ENCODE peak calls at places on chromosomes 3 and 15, in nine cellular contexts. One of them, this sample, is unnamed.

GRCh38 chr3:165854696-165855095 is 17.5 kb upstream of the BCHE start:
- DNase-seq in IMR-90: no peak
- DNase-seq in body of pancreas: no peak
- DNase-seq in endothelial cell of umbilical vein: peak; percentile 36
- DNase-seq in mammary epithelial cell: peak; percentile 13
- DNase-seq in testis: no peak
- DNase-seq in heart left ventricle: no peak
- DNase-seq in breast epithelium: no peak
- DNase-seq in PC-9: peak; percentile 3
- DNase-seq in this sample: peak; percentile 62

GRCh38 chr3:48423241-48423882 is 6.5 kb downstream of the PLXNB1 start:
- DNase-seq in IMR-90: no peak
- DNase-seq in body of pancreas: no peak
- DNase-seq in endothelial cell of umbilical vein: no peak
- DNase-seq in mammary epithelial cell: no peak
- DNase-seq in testis: no peak
- DNase-seq in heart left ventricle: no peak
- DNase-seq in breast epithelium: no peak
- DNase-seq in PC-9: no peak
- DNase-seq in this sample: no peak

GRCh38 chr3:51705276-51706020 is 1.4 kb upstream of the GRM2 start:
- DNase-seq in IMR-90: no peak
- DNase-seq in body of pancreas: no peak
- DNase-seq in endothelial cell of umbilical vein: no peak
- DNase-seq in mammary epithelial cell: no peak
- DNase-seq in testis: no peak
- DNase-seq in heart left ventricle: no peak
- DNase-seq in breast epithelium: no peak
- DNase-seq in PC-9: no peak
- DNase-seq in this sample: no peak

GRCh38 chr3:21013566-21013965 is 737.4 kb downstream of the ZNF385D start:
- DNase-seq in IMR-90: no peak
- DNase-seq in body of pancreas: no peak
- DNase-seq in endothelial cell of umbilical vein: no peak
- DNase-seq in mammary epithelial cell: peak; percentile 29
- DNase-seq in testis: no peak
- DNase-seq in heart left ventricle: no peak
- DNase-seq in breast epithelium: no peak
- DNase-seq in PC-9: no peak
- DNase-seq in this sample: peak; percentile 75

GRCh38 chr3:25725810-25726209 is 57.4 kb downstream of the NGLY1 start:
- DNase-seq in IMR-90: peak; percentile 2
- DNase-seq in body of pancreas: no peak
- DNase-seq in endothelial cell of umbilical vein: no peak
- DNase-seq in mammary epithelial cell: no peak
- DNase-seq in testis: no peak
- DNase-seq in heart left ventricle: no peak
- DNase-seq in breast epithelium: no peak
- DNase-seq in PC-9: no peak
- DNase-seq in this sample: peak; percentile 7

GRCh38 chr3:128319741-128320141 is 146.9 kb downstream of the DNAJB8 start:
- DNase-seq in IMR-90: no peak
- DNase-seq in body of pancreas: peak; percentile 90
- DNase-seq in endothelial cell of umbilical vein: no peak
- DNase-seq in mammary epithelial cell: no peak
- DNase-seq in testis: peak; percentile 5
- DNase-seq in heart left ventricle: no peak
- DNase-seq in breast epithelium: no peak
- DNase-seq in PC-9: no peak
- DNase-seq in this sample: no peak

GRCh38 chr15:78024141-78024567 is 53.4 kb downstream of the TBC1D2B start:
- DNase-seq in IMR-90: peak; percentile 57
- DNase-seq in body of pancreas: peak; percentile 41
- DNase-seq in endothelial cell of umbilical vein: no peak
- DNase-seq in mammary epithelial cell: no peak
- DNase-seq in testis: peak; percentile 52
- DNase-seq in heart left ventricle: peak; percentile 76
- DNase-seq in breast epithelium: no peak
- DNase-seq in PC-9: no peak
- DNase-seq in this sample: no peak

GRCh38 chr15:94674251-94674650 is 442.9 kb downstream of the MCTP2 start:
- DNase-seq in IMR-90: no peak
- DNase-seq in body of pancreas: no peak
- DNase-seq in endothelial cell of umbilical vein: peak; percentile 37
- DNase-seq in mammary epithelial cell: peak; percentile 88
- DNase-seq in testis: peak; percentile 51
- DNase-seq in heart left ventricle: no peak
- DNase-seq in breast epithelium: no peak
- DNase-seq in PC-9: no peak
- DNase-seq in this sample: peak; percentile 87

GRCh38 chr15:81921163-81921562 is 124.7 kb downstream of the MEX3B start:
- DNase-seq in IMR-90: no peak
- DNase-seq in body of pancreas: no peak
- DNase-seq in endothelial cell of umbilical vein: no peak
- DNase-seq in mammary epithelial cell: no peak
- DNase-seq in testis: no peak
- DNase-seq in heart left ventricle: no peak
- DNase-seq in breast epithelium: no peak
- DNase-seq in PC-9: no peak
- DNase-seq in this sample: no peak

GRCh38 chr15:82928711-82929110 is 23.8 kb downstream of the HOMER2 start:
- DNase-seq in IMR-90: no peak
- DNase-seq in body of pancreas: no peak
- DNase-seq in endothelial cell of umbilical vein: no peak
- DNase-seq in mammary epithelial cell: no peak
- DNase-seq in testis: no peak
- DNase-seq in heart left ventricle: no peak
- DNase-seq in breast epithelium: no peak
- DNase-seq in PC-9: no peak
- DNase-seq in this sample: no peak

GRCh38 chr3:48215876-48216275 is 7.4 kb upstream of the CAMP start:
- DNase-seq in IMR-90: no peak
- DNase-seq in body of pancreas: peak; percentile 30
- DNase-seq in endothelial cell of umbilical vein: no peak
- DNase-seq in mammary epithelial cell: no peak
- DNase-seq in testis: peak; percentile 81
- DNase-seq in heart left ventricle: peak; percentile 65
- DNase-seq in breast epithelium: no peak
- DNase-seq in PC-9: no peak
- DNase-seq in this sample: no peak

GRCh38 chr15:58043192-58043903 is 22.2 kb downstream of the ALDH1A2 start:
- DNase-seq in IMR-90: peak; percentile 39
- DNase-seq in body of pancreas: peak; percentile 77
- DNase-seq in endothelial cell of umbilical vein: peak; percentile 65
- DNase-seq in mammary epithelial cell: peak; percentile 11
- DNase-seq in testis: peak; percentile 65
- DNase-seq in heart left ventricle: peak; percentile 39
- DNase-seq in breast epithelium: no peak
- DNase-seq in PC-9: peak; percentile 3
- DNase-seq in this sample: peak; percentile 42

GRCh38 chr3:146577662-146578061 is 27.5 kb downstream of the PLSCR5 start:
- DNase-seq in IMR-90: peak; percentile 73
- DNase-seq in body of pancreas: peak; percentile 45
- DNase-seq in endothelial cell of umbilical vein: peak; percentile 76
- DNase-seq in mammary epithelial cell: peak; percentile 40
- DNase-seq in testis: peak; percentile 72
- DNase-seq in heart left ventricle: no peak
- DNase-seq in breast epithelium: no peak
- DNase-seq in PC-9: peak; percentile 12
- DNase-seq in this sample: peak; percentile 64

GRCh38 chr3:138688871-138689299 is 80.3 kb downstream of the FAIM start:
- DNase-seq in IMR-90: no peak
- DNase-seq in body of pancreas: no peak
- DNase-seq in endothelial cell of umbilical vein: no peak
- DNase-seq in mammary epithelial cell: no peak
- DNase-seq in testis: no peak
- DNase-seq in heart left ventricle: no peak
- DNase-seq in breast epithelium: no peak
- DNase-seq in PC-9: no peak
- DNase-seq in this sample: peak; percentile 14
- TF ChIP-seq CTCF in IMR-90: no peak
- TF ChIP-seq CTCF in body of pancreas: peak; percentile 30
- TF ChIP-seq CTCF in endothelial cell of umbilical vein: no peak
- TF ChIP-seq CTCF in mammary epithelial cell: no peak
- TF ChIP-seq CTCF in testis: no peak
- TF ChIP-seq CTCF in heart left ventricle: no peak
- TF ChIP-seq CTCF in breast epithelium: no peak
- TF ChIP-seq CTCF in PC-9: no peak
- TF ChIP-seq CTCF in this sample: no peak

GRCh38 chr3:126349611-126350501 is 7.4 kb downstream of the KLF15 start:
- DNase-seq in IMR-90: no peak
- DNase-seq in body of pancreas: no peak
- DNase-seq in endothelial cell of umbilical vein: no peak
- DNase-seq in mammary epithelial cell: no peak
- DNase-seq in testis: peak; percentile 10
- DNase-seq in heart left ventricle: no peak
- DNase-seq in breast epithelium: peak; percentile 43
- DNase-seq in PC-9: no peak
- DNase-seq in this sample: no peak

GRCh38 chr3:126351771-126352475 is 5.3 kb downstream of the KLF15 start:
- DNase-seq in IMR-90: no peak
- DNase-seq in body of pancreas: no peak
- DNase-seq in endothelial cell of umbilical vein: no peak
- DNase-seq in mammary epithelial cell: no peak
- DNase-seq in testis: peak; percentile 7
- DNase-seq in heart left ventricle: no peak
- DNase-seq in breast epithelium: no peak
- DNase-seq in PC-9: no peak
- DNase-seq in this sample: no peak

GRCh38 chr3:126351086-126351770 is 6.0 kb downstream of the KLF15 start:
- DNase-seq in IMR-90: no peak
- DNase-seq in body of pancreas: no peak
- DNase-seq in endothelial cell of umbilical vein: no peak
- DNase-seq in mammary epithelial cell: no peak
- DNase-seq in testis: peak; percentile 10
- DNase-seq in heart left ventricle: no peak
- DNase-seq in breast epithelium: no peak
- DNase-seq in PC-9: no peak
- DNase-seq in this sample: no peak

GRCh38 chr3:126349071-126349470 is 8.1 kb downstream of the KLF15 start:
- DNase-seq in IMR-90: no peak
- DNase-seq in body of pancreas: no peak
- DNase-seq in endothelial cell of umbilical vein: no peak
- DNase-seq in mammary epithelial cell: no peak
- DNase-seq in testis: peak; percentile 6
- DNase-seq in heart left ventricle: no peak
- DNase-seq in breast epithelium: no peak
- DNase-seq in PC-9: no peak
- DNase-seq in this sample: no peak

DNA sequence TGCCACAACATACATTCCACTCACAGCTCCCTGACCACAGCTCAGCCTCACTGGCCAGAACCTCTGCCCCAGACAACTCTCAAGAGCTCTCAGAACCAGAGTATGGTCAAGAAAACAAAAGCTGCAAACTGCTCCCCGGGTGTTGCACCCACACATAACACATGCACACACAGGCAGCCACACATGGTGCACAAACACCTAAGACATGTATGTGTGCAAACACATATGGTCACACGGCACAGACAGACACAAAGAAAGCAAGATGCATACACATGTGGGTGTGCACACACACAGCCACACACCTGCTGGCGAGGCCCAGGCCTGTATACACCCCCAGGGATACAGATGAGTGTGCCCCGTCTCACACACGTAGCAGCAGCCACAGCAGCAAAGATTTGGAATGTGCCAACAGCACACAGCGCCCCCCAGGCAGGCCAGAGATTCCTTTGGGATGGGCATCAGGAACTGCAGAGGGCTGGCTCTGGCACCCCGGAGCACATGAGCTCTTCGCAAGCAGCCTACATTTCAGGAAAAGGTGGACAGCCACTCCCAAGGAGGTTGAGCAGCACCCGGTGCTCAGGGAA is 6.6 kb downstream of the KLF15 start:
- DNase-seq in IMR-90: no peak
- DNase-seq in body of pancreas: no peak
- DNase-seq in endothelial cell of umbilical vein: no peak
- DNase-seq in mammary epithelial cell: no peak
- DNase-seq in testis: peak; percentile 6
- DNase-seq in heart left ventricle: no peak
- DNase-seq in breast epithelium: no peak
- DNase-seq in PC-9: no peak
- DNase-seq in this sample: no peak
- H3K36me3 ChIP-seq in IMR-90: peaks cover 1% of the 10 kb centered on the region
- H3K36me3 ChIP-seq in body of pancreas: no peaks in the 10 kb centered on the region
- H3K36me3 ChIP-seq in endothelial cell of umbilical vein: no peaks in the 10 kb centered on the region
- H3K36me3 ChIP-seq in mammary epithelial cell: no peaks in the 10 kb centered on the region
- H3K36me3 ChIP-seq in testis: no peaks in the 10 kb centered on the region
- H3K36me3 ChIP-seq in heart left ventricle: peaks cover 33% of the 10 kb centered on the region
- H3K36me3 ChIP-seq in breast epithelium: no peaks in the 10 kb centered on the region
- H3K36me3 ChIP-seq in PC-9: no peaks in the 10 kb centered on the region
- H3K36me3 ChIP-seq in this sample: no peaks in the 10 kb centered on the region

DNA sequence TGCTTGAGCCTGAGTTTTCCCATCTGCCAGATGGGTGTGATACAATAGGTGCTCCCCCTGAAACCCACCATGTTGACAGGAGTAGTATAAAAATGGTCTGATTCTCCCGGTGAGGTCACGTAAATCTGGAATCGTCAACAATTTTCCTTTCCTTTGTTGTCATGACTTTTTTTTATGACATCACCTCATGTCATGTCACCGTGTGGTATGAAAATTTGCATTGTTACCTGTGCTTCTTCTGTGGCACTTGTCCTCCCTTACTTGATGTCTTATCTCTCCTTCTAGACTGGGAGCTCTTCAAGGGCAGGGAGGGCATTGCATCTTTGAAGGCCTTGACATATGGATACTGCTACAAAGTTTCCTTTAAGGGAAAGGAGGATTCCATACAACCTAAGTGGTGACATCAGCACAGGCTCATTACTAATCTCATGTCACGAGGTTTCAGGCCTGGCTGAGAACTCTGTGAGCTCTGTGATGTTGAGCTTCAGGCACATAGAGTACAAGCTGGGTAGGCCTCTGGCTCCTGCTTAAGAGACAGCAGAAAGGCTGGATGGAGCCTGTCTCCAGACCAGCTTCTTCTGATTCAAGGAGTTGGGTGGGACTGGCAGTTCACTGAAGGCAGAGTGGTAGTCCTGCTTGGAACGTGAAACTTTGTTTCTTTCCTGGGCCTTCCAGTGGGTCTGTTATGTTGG is 66.3 kb downstream of the LPP start:
- DNase-seq in IMR-90: peak; percentile 73
- DNase-seq in body of pancreas: no peak
- DNase-seq in endothelial cell of umbilical vein: no peak
- DNase-seq in mammary epithelial cell: no peak
- DNase-seq in testis: peak; percentile 30
- DNase-seq in heart left ventricle: no peak
- DNase-seq in breast epithelium: no peak
- DNase-seq in PC-9: no peak
- DNase-seq in this sample: no peak
- TF ChIP-seq CTCF in IMR-90: no peak
- TF ChIP-seq CTCF in body of pancreas: no peak
- TF ChIP-seq CTCF in endothelial cell of umbilical vein: no peak
- TF ChIP-seq CTCF in mammary epithelial cell: no peak
- TF ChIP-seq CTCF in testis: no peak
- TF ChIP-seq CTCF in heart left ventricle: no peak
- TF ChIP-seq CTCF in breast epithelium: no peak
- TF ChIP-seq CTCF in PC-9: no peak
- TF ChIP-seq CTCF in this sample: no peak

DNA sequence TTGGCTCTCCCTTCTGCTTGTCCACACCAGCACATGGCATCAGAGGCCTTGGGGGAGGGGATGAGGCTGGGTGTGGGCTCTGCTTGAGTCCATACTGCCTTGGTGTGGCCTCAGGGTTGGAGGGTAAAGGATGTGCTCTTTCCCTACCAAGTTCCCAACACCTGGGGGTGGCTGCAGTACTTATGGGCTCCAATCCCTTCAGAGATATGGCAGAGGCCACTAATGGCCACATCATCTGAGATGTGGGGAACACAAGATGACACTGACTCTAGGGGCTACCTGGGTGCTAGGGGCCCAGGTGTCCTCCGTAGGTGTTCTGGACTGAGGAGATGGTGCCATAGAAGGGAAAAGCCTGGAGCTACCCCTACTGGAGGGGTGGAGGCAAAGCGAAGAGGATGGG is 6.9 kb downstream of the CXCR6 start:
- DNase-seq in IMR-90: no peak
- DNase-seq in body of pancreas: no peak
- DNase-seq in endothelial cell of umbilical vein: no peak
- DNase-seq in mammary epithelial cell: no peak
- DNase-seq in testis: no peak
- DNase-seq in heart left ventricle: no peak
- DNase-seq in breast epithelium: no peak
- DNase-seq in PC-9: no peak
- DNase-seq in this sample: no peak
- H3K36me3 ChIP-seq in IMR-90: peaks cover 61% of the 10 kb centered on the region
- H3K36me3 ChIP-seq in body of pancreas: peaks cover 8% of the 10 kb centered on the region
- H3K36me3 ChIP-seq in endothelial cell of umbilical vein: peaks cover 15% of the 10 kb centered on the region
- H3K36me3 ChIP-seq in mammary epithelial cell: no peaks in the 10 kb centered on the region
- H3K36me3 ChIP-seq in testis: no peaks in the 10 kb centered on the region
- H3K36me3 ChIP-seq in heart left ventricle: peaks cover 99% of the 10 kb centered on the region
- H3K36me3 ChIP-seq in breast epithelium: peaks cover 21% of the 10 kb centered on the region
- H3K36me3 ChIP-seq in PC-9: peaks cover 13% of the 10 kb centered on the region
- H3K36me3 ChIP-seq in this sample: peaks cover 24% of the 10 kb centered on the region

This sample was measured in bronchial epithelial cell.